ENCODE peak calls at places on chromosome 3, in seven cellular contexts. One of them, this sample, is unnamed.

GRCh38 chr3:186108106-186108940 is 566 bp downstream of the ETV5 start:
- DNase-seq in ovary: peak; percentile 66
- DNase-seq in CD8-positive, alpha-beta T cell: peak; percentile 26
- DNase-seq in adrenal gland: peak; percentile 54
- DNase-seq in tibial artery: no peak
- DNase-seq in H1: no peak
- DNase-seq in kidney: peak; percentile 78
- DNase-seq in this sample: peak; percentile 33

GRCh38 chr3:179196700-179197099 is 48.5 kb downstream of the PIK3CA start:
- DNase-seq in ovary: no peak
- DNase-seq in kidney: no peak
- DNase-seq in tibial artery: no peak
- DNase-seq in CD8-positive, alpha-beta T cell: no peak
- DNase-seq in adrenal gland: no peak
- DNase-seq in H1: no peak
- DNase-seq in this sample: no peak

GRCh38 chr3:29465836-29466235 is 185.0 kb downstream of the RBMS3 start:
- DNase-seq in CD8-positive, alpha-beta T cell: no peak
- DNase-seq in tibial artery: no peak
- DNase-seq in H1: no peak
- DNase-seq in kidney: no peak
- DNase-seq in adrenal gland: no peak
- DNase-seq in ovary: no peak
- DNase-seq in this sample: no peak

GRCh38 chr3:177463863-177464262 is 266.6 kb upstream of the TBL1XR1 start:
- DNase-seq in CD8-positive, alpha-beta T cell: no peak
- DNase-seq in ovary: no peak
- DNase-seq in H1: no peak
- DNase-seq in tibial artery: no peak
- DNase-seq in kidney: no peak
- DNase-seq in adrenal gland: no peak
- DNase-seq in this sample: no peak

GRCh38 chr3:95343767-95344166 is 1280.9 kb downstream of the NSUN3 start:
- DNase-seq in ovary: no peak
- DNase-seq in adrenal gland: no peak
- DNase-seq in CD8-positive, alpha-beta T cell: no peak
- DNase-seq in H1: no peak
- DNase-seq in tibial artery: no peak
- DNase-seq in kidney: no peak
- DNase-seq in this sample: no peak

GRCh38 chr3:55198554-55198953 is 270.7 kb upstream of the LRTM1 start:
- DNase-seq in kidney: no peak
- DNase-seq in H1: no peak
- DNase-seq in tibial artery: no peak
- DNase-seq in ovary: no peak
- DNase-seq in adrenal gland: no peak
- DNase-seq in CD8-positive, alpha-beta T cell: no peak
- DNase-seq in this sample: no peak

GRCh38 chr3:36373084-36373483 is 7.2 kb upstream of the STAC start:
- DNase-seq in H1: no peak
- DNase-seq in CD8-positive, alpha-beta T cell: no peak
- DNase-seq in ovary: no peak
- DNase-seq in kidney: no peak
- DNase-seq in adrenal gland: peak; percentile 56
- DNase-seq in tibial artery: no peak
- DNase-seq in this sample: no peak

GRCh38 chr3:45659661-45660566 is 29.3 kb upstream of the SACM1L start:
- DNase-seq in adrenal gland: peak; percentile 53
- DNase-seq in H1: peak; percentile 47
- DNase-seq in ovary: peak; percentile 70
- DNase-seq in kidney: no peak
- DNase-seq in CD8-positive, alpha-beta T cell: peak; percentile 32
- DNase-seq in tibial artery: peak; percentile 84
- DNase-seq in this sample: peak; percentile 74

GRCh38 chr3:47910777-47911440 is 105.3 kb downstream of the MAP4 start:
- DNase-seq in CD8-positive, alpha-beta T cell: no peak
- DNase-seq in adrenal gland: peak; percentile 51
- DNase-seq in tibial artery: no peak
- DNase-seq in H1: peak; percentile 10
- DNase-seq in kidney: no peak
- DNase-seq in ovary: no peak
- DNase-seq in this sample: no peak

GRCh38 chr3:162142511-162142910 is 645.9 kb downstream of the OTOL1 start:
- DNase-seq in H1: no peak
- DNase-seq in tibial artery: no peak
- DNase-seq in kidney: no peak
- DNase-seq in adrenal gland: no peak
- DNase-seq in ovary: no peak
- DNase-seq in CD8-positive, alpha-beta T cell: no peak
- DNase-seq in this sample: no peak

GRCh38 chr3:86180696-86181095 is 810.3 kb downstream of the VGLL3 start:
- DNase-seq in kidney: no peak
- DNase-seq in ovary: no peak
- DNase-seq in CD8-positive, alpha-beta T cell: no peak
- DNase-seq in adrenal gland: no peak
- DNase-seq in tibial artery: no peak
- DNase-seq in H1: no peak
- DNase-seq in this sample: no peak

GRCh38 chr3:121542924-121543323 is 2.9 kb downstream of the POLQ start:
- DNase-seq in adrenal gland: no peak
- DNase-seq in CD8-positive, alpha-beta T cell: no peak
- DNase-seq in ovary: no peak
- DNase-seq in H1: no peak
- DNase-seq in tibial artery: no peak
- DNase-seq in kidney: no peak
- DNase-seq in this sample: no peak

GRCh38 chr3:123833398-123833785 is 50.7 kb downstream of the MYLK start:
- DNase-seq in ovary: no peak
- DNase-seq in CD8-positive, alpha-beta T cell: no peak
- DNase-seq in kidney: no peak
- DNase-seq in H1: no peak
- DNase-seq in tibial artery: no peak
- DNase-seq in adrenal gland: no peak
- DNase-seq in this sample: no peak

GRCh38 chr3:136949708-136950107 is 8.1 kb upstream of the IL20RB start:
- DNase-seq in H1: no peak
- DNase-seq in ovary: no peak
- DNase-seq in tibial artery: no peak
- DNase-seq in kidney: no peak
- DNase-seq in CD8-positive, alpha-beta T cell: no peak
- DNase-seq in adrenal gland: no peak
- DNase-seq in this sample: no peak

DNA sequence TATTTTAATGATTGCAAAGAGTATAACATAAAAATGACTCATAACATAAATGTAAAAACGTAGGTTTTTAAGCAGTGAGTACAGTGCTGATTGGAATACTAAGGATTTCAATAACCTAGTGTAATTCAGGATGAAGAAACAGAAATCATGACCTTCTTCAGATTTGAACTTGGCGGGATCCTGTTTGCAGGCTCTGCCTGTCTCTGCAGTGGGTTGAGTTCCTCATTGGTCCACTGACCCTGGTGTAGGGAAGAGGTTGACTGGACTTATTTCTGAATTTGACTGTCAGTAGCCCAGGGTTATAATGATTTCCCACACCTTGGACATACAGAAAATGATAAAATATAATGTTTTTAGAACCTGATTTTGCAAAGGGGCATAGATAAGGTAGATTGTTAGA is 171.7 kb downstream of the FNDC3B start:
- DNase-seq in kidney: no peak
- DNase-seq in ovary: no peak
- DNase-seq in adrenal gland: no peak
- DNase-seq in H1: no peak
- DNase-seq in CD8-positive, alpha-beta T cell: no peak
- DNase-seq in tibial artery: no peak
- DNase-seq in this sample: no peak
- H3K4me1 ChIP-seq in kidney: peaks cover 10% of the 10 kb centered on the region
- H3K4me1 ChIP-seq in ovary: peaks cover 18% of the 10 kb centered on the region
- H3K4me1 ChIP-seq in adrenal gland: peaks cover 10% of the 10 kb centered on the region
- H3K4me1 ChIP-seq in H1: peaks cover 15% of the 10 kb centered on the region
- H3K4me1 ChIP-seq in CD8-positive, alpha-beta T cell: no peaks in the 10 kb centered on the region
- H3K4me1 ChIP-seq in tibial artery: no peaks in the 10 kb centered on the region
- H3K4me1 ChIP-seq in this sample: peaks cover 67% of the 10 kb centered on the region

GRCh38 chr3:158539414-158540014 is 31.5 kb upstream of the MLF1 start:
- DNase-seq in ovary: peak; percentile 21
- DNase-seq in H1: no peak
- DNase-seq in adrenal gland: peak; percentile 17
- DNase-seq in kidney: no peak
- DNase-seq in CD8-positive, alpha-beta T cell: peak; percentile 18
- DNase-seq in tibial artery: no peak
- DNase-seq in this sample: no peak
- TF ChIP-seq CTCF in ovary: no peak
- TF ChIP-seq CTCF in H1: no peak
- TF ChIP-seq CTCF in adrenal gland: peak; percentile 37
- TF ChIP-seq CTCF in kidney: peak; percentile 25
- TF ChIP-seq CTCF in CD8-positive, alpha-beta T cell: peak; percentile 61
- TF ChIP-seq CTCF in tibial artery: peak; percentile 32
- TF ChIP-seq CTCF in this sample: peak; percentile 64

GRCh38 chr3:18126772-18127171 is 298.4 kb downstream of the SATB1 start:
- DNase-seq in ovary: no peak
- DNase-seq in adrenal gland: no peak
- DNase-seq in H1: no peak
- DNase-seq in tibial artery: no peak
- DNase-seq in kidney: no peak
- DNase-seq in CD8-positive, alpha-beta T cell: no peak
- DNase-seq in this sample: no peak
- H3K4me3 ChIP-seq in ovary: no peak overlapping the region
- H3K4me3 ChIP-seq in adrenal gland: no peak overlapping the region
- H3K4me3 ChIP-seq in H1: no peak overlapping the region
- H3K4me3 ChIP-seq in tibial artery: no peak overlapping the region
- H3K4me3 ChIP-seq in kidney: no peak overlapping the region
- H3K4me3 ChIP-seq in CD8-positive, alpha-beta T cell: no peak overlapping the region
- H3K4me3 ChIP-seq in this sample: no peak overlapping the region

GRCh38 chr3:149534671-149535394 is 60.3 kb downstream of the TM4SF4 start:
- DNase-seq in H1: no peak
- DNase-seq in kidney: no peak
- DNase-seq in CD8-positive, alpha-beta T cell: no peak
- DNase-seq in adrenal gland: no peak
- DNase-seq in ovary: peak; percentile 30
- DNase-seq in tibial artery: no peak
- DNase-seq in this sample: no peak
- H3K4me1 ChIP-seq in H1: peaks cover 7% of the 10 kb centered on the region
- H3K4me1 ChIP-seq in kidney: peaks cover 22% of the 10 kb centered on the region
- H3K4me1 ChIP-seq in CD8-positive, alpha-beta T cell: no peaks in the 10 kb centered on the region
- H3K4me1 ChIP-seq in adrenal gland: peaks cover 14% of the 10 kb centered on the region
- H3K4me1 ChIP-seq in ovary: peaks cover 32% of the 10 kb centered on the region
- H3K4me1 ChIP-seq in tibial artery: no peaks in the 10 kb centered on the region
- H3K4me1 ChIP-seq in this sample: peaks cover 65% of the 10 kb centered on the region

GRCh38 chr3:14862303-14862660 is 43.5 kb downstream of the FGD5 start:
- DNase-seq in adrenal gland: no peak
- DNase-seq in kidney: no peak
- DNase-seq in tibial artery: peak; percentile 44
- DNase-seq in H1: no peak
- DNase-seq in CD8-positive, alpha-beta T cell: no peak
- DNase-seq in ovary: no peak
- DNase-seq in this sample: no peak

GRCh38 chr3:14861451-14862302 is 42.9 kb downstream of the FGD5 start:
- DNase-seq in adrenal gland: no peak
- DNase-seq in ovary: no peak
- DNase-seq in kidney: no peak
- DNase-seq in tibial artery: peak; percentile 48
- DNase-seq in CD8-positive, alpha-beta T cell: no peak
- DNase-seq in H1: no peak
- DNase-seq in this sample: no peak

GRCh38 chr3:14864131-14864530 is 45.4 kb downstream of the FGD5 start:
- DNase-seq in ovary: no peak
- DNase-seq in H1: no peak
- DNase-seq in tibial artery: peak; percentile 61
- DNase-seq in CD8-positive, alpha-beta T cell: no peak
- DNase-seq in kidney: no peak
- DNase-seq in adrenal gland: no peak
- DNase-seq in this sample: no peak

GRCh38 chr3:14862661-14863230 is 44.0 kb downstream of the FGD5 start:
- DNase-seq in tibial artery: peak; percentile 61
- DNase-seq in H1: no peak
- DNase-seq in CD8-positive, alpha-beta T cell: no peak
- DNase-seq in kidney: no peak
- DNase-seq in ovary: no peak
- DNase-seq in adrenal gland: no peak
- DNase-seq in this sample: no peak

DNA sequence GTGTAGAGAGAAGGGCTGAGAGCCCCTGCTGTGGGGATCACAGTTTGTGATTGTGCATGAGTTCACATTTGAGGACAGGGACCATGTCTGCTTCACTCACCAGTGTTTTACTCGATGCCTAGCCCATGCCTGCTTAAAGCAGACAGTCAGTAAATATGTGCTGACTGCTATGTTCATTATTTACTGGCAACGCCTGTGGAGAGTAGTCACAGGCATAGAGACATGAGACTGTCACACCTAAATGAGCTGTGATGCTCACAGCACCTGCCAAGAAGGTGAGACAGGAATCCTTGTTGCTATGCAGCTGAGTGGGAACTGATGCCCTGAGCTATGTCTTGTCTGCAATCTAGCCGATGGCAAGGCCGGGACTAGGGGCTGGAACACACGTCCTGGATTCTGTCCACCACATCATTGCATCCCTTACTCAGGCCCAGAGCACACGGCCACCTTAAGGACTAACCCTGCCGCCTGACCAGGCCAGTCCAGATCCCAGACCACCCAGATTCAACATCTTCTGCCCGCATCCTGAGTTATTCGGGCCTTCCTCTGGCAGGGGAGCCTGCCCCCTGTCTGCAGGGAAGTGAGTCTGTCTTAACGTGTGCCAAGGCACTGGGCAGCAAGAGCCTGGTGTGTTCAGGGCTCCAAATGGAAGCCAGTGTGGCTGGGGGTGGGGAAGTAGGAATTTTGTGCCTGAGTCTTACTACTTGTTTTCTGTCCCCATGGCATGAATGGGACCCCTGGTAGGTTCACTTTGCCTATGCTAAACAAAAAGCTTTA is 44.8 kb downstream of the FGD5 start:
- DNase-seq in adrenal gland: no peak
- DNase-seq in ovary: no peak
- DNase-seq in H1: peak; percentile 21
- DNase-seq in CD8-positive, alpha-beta T cell: no peak
- DNase-seq in tibial artery: no peak
- DNase-seq in kidney: no peak
- DNase-seq in this sample: no peak
- TF ChIP-seq CTCF in adrenal gland: peak; percentile 28
- TF ChIP-seq CTCF in ovary: no peak
- TF ChIP-seq CTCF in H1: peak; percentile 82
- TF ChIP-seq CTCF in CD8-positive, alpha-beta T cell: no peak
- TF ChIP-seq CTCF in tibial artery: peak; percentile 11
- TF ChIP-seq CTCF in kidney: peak; percentile 19
- TF ChIP-seq CTCF in this sample: peak; percentile 45

DNA sequence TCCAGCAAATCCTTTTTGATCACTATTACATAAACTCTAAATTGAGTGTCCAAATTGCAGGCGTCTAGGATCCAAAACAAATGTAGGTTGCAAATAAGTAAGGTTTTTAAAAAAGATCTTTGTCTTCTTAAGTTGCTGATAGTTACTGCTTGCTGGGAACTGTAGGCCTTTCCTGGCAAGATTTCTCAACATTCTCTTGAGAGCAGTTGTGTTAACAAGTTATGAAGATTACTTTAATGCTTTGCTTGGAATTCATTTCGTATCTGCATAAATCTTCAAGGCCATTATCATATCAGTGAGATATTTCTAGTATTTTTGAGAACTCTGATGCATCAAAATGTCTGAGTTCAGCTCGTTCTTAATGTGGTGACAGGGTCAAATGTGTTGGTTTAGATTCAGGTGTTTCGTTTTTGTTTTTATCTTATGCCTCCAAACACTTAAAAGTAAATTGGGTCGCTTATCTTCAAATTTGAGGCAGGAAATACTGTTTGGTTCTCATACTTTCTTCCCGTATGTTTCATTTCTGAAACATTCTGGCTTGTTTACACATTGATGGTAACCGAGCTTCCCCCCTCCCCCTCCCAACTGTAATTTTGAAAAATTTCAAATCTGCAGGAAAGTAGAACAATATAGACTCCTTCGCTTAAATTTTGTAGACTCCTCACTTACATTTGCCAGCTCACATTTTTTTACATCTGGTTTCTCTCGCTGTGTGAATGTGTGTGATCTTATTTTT is 64.7 kb downstream of the CMTM8 start:
- DNase-seq in CD8-positive, alpha-beta T cell: no peak
- DNase-seq in ovary: no peak
- DNase-seq in kidney: no peak
- DNase-seq in tibial artery: no peak
- DNase-seq in adrenal gland: no peak
- DNase-seq in H1: no peak
- DNase-seq in this sample: no peak
- H3K4me3 ChIP-seq in CD8-positive, alpha-beta T cell: no peak overlapping the region
- H3K4me3 ChIP-seq in ovary: no peak overlapping the region
- H3K4me3 ChIP-seq in kidney: no peak overlapping the region
- H3K4me3 ChIP-seq in tibial artery: no peak overlapping the region
- H3K4me3 ChIP-seq in adrenal gland: no peak overlapping the region
- H3K4me3 ChIP-seq in H1: no peak overlapping the region
- H3K4me3 ChIP-seq in this sample: no peak overlapping the region

This sample was measured in left ventricle myocardium inferior.